ENCODE peak calls at places on chromosomes 16 and 17, in ten cellular contexts. B, L, E, U, J, K, O, C, F and Y are unnamed samples.

GRCh38 chr16:17578921-17579876 is 108.4 kb upstream of the XYLT1 start:
- DNase-seq in J (peak; percentile 56), F (peak; percentile 23), E (peak; percentile 71), U (no peak), K (peak; percentile 66), B (peak; percentile 50), C (peak; percentile 66), O (no peak), L (peak; percentile 74), Y (peak; percentile 76)

GRCh38 chr16:85524630-85525463 is 88.3 kb upstream of the GSE1 start:
- DNase-seq in K (peak; percentile 71), U (peak; percentile 96), E (peak; percentile 32), C (peak; percentile 89), J (peak; percentile 58), F (peak; percentile 71), L (no peak), B (peak; percentile 29), O (no peak), Y (no peak)

GRCh38 chr16:56262148-56262878 is 71.0 kb downstream of the GNAO1 start:
- DNase-seq in K (no peak), F (peak; percentile 13), U (no peak), B (no peak), L (no peak), J (no peak), O (no peak), C (peak; percentile 60), E (no peak), Y (no peak)

GRCh38 chr16:22161999-22162657 is at the start of gene SDR42E2:
- DNase-seq in J (no peak), B (no peak), C (no peak), L (no peak), E (no peak), O (no peak), F (no peak), K (peak; percentile 83), U (peak; percentile 81), Y (no peak)

GRCh38 chr16:57382535-57383275 is 10.4 kb downstream of the CX3CL1 start:
- DNase-seq in B (no peak), K (no peak), C (no peak), O (no peak), L (no peak), U (no peak), F (no peak), E (no peak), J (no peak), Y (no peak)

GRCh38 chr17:14940112-14940945 is 324.8 kb downstream of the PMP22 start:
- DNase-seq in U (no peak), O (no peak), C (no peak), B (no peak), E (no peak), J (no peak), L (peak; percentile 23), K (no peak), F (peak; percentile 47), Y (no peak)

GRCh38 chr17:28901866-28902818 is 737 bp downstream of the DHRS13 start:
- DNase-seq in O (no peak), B (peak; percentile 40), F (no peak), K (peak; percentile 83), E (no peak), C (no peak), L (no peak), U (peak; percentile 88), J (peak; percentile 67), Y (no peak)

GRCh38 chr17:31111183-31111582 is 16.4 kb downstream of the NF1 start:
- DNase-seq in B (no peak), J (no peak), O (no peak), U (no peak), K (no peak), L (no peak), E (no peak), C (no peak), F (no peak), Y (no peak)

DNA sequence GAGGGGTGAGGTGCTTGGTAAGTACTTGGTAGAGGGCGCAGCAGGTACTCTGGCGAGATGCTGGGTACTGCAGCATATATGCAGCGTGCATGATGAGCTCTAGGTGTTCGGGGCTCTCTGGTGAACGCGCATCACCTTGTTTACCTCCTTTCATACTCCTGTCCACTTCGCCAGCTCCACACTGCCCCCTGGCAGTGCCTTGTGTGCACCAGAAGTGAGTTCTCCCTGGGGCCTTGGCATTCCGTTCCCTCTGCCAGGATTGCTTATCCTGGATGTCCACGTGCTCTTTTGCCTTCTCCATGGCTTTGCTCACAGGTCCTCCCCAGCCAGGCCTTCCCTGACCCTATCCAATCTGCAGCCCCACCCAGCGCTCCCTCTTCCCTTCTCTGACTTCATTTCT is 154.2 kb downstream of the MRM1 start:
- DNase-seq in U (no peak), C (no peak), O (no peak), K (peak; percentile 68), F (peak; percentile 20), J (peak; percentile 6), L (no peak), E (peak; percentile 4), B (peak; percentile 74), Y (no peak)
- TF ChIP-seq CTCF in U (peak; percentile 16), C (no peak), O (peak; percentile 38), K (peak; percentile 24), F (peak; percentile 65), J (peak; percentile 43), L (peak; percentile 38), E (peak; percentile 36), B (peak; percentile 56), Y (peak; percentile 18)

GRCh38 chr17:5822281-5823060 is 238.2 kb upstream of the NLRP1 start:
- DNase-seq in C (no peak), F (no peak), E (no peak), B (no peak), K (no peak), J (no peak), L (no peak), U (no peak), O (no peak), Y (no peak)

GRCh38 chr17:5819921-5820685 is 235.8 kb upstream of the NLRP1 start:
- DNase-seq in E (no peak), O (no peak), C (no peak), B (no peak), U (no peak), K (no peak), J (no peak), L (no peak), F (no peak), Y (no peak)

GRCh38 chr17:5821813-5822212 is 237.5 kb upstream of the NLRP1 start:
- DNase-seq in E (no peak), C (peak; percentile 71), F (no peak), U (no peak), L (no peak), K (no peak), J (no peak), B (no peak), O (no peak), Y (no peak)

GRCh38 chr17:5819396-5819795 is 235.1 kb upstream of the NLRP1 start:
- DNase-seq in O (no peak), E (no peak), K (no peak), B (no peak), C (no peak), F (no peak), J (no peak), U (no peak), L (no peak), Y (no peak)

GRCh38 chr17:5821057-5821456 is 236.7 kb upstream of the NLRP1 start:
- DNase-seq in U (no peak), O (no peak), F (peak; percentile 74), J (no peak), E (no peak), B (peak; percentile 48), K (no peak), C (no peak), L (peak; percentile 70), Y (no peak)
- TF ChIP-seq CTCF in U (no peak), O (no peak), F (no peak), J (no peak), E (no peak), B (no peak), K (no peak), C (no peak), L (no peak), Y (no peak)

GRCh38 chr17:17505151-17505550 is 9.0 kb upstream of the RASD1 start:
- DNase-seq in J (no peak), E (no peak), O (no peak), B (no peak), L (no peak), C (no peak), U (peak; percentile 32), F (no peak), K (no peak), Y (no peak)

GRCh38 chr17:17504341-17505140 is 8.3 kb upstream of the RASD1 start:
- DNase-seq in L (no peak), C (no peak), J (no peak), F (no peak), E (no peak), B (no peak), U (peak; percentile 65), K (no peak), O (no peak), Y (no peak)

GRCh38 chr17:17500999-17501605 is 4.9 kb upstream of the RASD1 start:
- DNase-seq in L (no peak), E (no peak), J (no peak), K (no peak), B (no peak), C (no peak), O (no peak), U (peak; percentile 18), F (peak; percentile 10), Y (no peak)

GRCh38 chr17:17503566-17504130 is 7.5 kb upstream of the RASD1 start:
- DNase-seq in U (peak; percentile 53), F (no peak), O (no peak), J (no peak), B (no peak), L (no peak), E (no peak), K (no peak), C (no peak), Y (no peak)

DNA sequence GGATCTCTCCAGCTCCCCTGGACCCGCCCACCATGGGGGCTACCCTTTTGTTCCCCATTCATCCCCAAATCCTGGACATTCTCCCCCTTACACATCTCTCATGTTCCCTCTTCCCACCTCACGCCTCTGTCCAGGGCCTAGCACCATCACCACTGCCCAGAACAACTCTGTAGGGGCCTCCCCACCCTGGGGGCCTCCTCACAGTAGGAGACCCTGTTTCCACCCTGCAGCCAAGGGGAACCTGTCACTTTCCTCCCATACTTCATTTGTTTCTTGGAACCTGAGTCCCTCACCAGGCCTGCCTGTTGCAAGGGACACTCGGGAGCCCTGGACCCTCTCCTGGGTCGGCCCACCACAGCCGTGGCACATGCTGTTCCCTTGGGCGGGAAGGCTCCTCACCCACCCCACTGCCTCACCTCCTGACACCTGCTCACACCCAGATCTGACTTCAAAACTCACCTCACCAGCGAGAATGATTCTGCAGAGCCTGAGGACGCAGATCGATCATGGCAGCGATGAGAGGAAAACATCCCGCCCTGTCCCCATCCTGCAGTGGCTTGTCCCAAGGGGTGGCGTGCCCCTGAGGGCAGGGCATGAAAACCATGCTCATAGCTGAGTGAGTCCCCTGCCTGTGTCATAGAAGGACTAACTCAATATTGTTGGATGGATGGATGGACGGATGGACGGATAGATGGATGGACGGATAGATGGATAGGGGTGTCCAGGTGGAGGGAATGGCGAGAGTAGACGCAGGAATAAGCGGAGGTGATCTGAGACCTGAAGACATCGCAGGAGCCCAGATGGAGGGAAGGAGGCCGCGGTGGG is 6.8 kb upstream of the RASD1 start:
- DNase-seq in O (no peak), U (peak; percentile 55), C (no peak), B (no peak), J (no peak), K (no peak), E (no peak), L (no peak), F (no peak), Y (no peak)
- TF ChIP-seq CTCF in O (no peak), U (no peak), C (no peak), B (no peak), J (no peak), K (no peak), E (no peak), L (no peak), F (no peak), Y (no peak)

GRCh38 chr16:2500634-2500936 is 13.2 kb upstream of the ATP6V0C start:
- DNase-seq in B (no peak), J (no peak), C (no peak), U (peak; percentile 72), L (no peak), O (no peak), K (peak; percentile 43), E (no peak), F (no peak), Y (no peak)
- TF ChIP-seq CTCF in B (no peak), J (no peak), C (no peak), U (no peak), L (no peak), O (no peak), K (no peak), E (no peak), F (no peak), Y (no peak)